ENCODE peak calls at places on chromosomes 12 and 14, in nine cellular contexts. E is upper lobe of right lung; B is esophagus squamous epithelium; X is left lung; U is substantia nigra; H is naive thymus-derived CD4-positive, alpha-beta T cell; G is iPS DF 6.9; Q is uterus; T is sigmoid colon. P is an unnamed sample.

GRCh38 chr14:68894123-68894522 is 85.0 kb downstream of the ACTN1 start:
- DNase-seq in U (no peak), B (no peak), T (peak), H (no peak), G (no peak), Q (peak), X (no peak), E (no peak), P (no peak)

GRCh38 chr14:22737052-22737451 is 29.4 kb upstream of the OXA1L start:
- DNase-seq in X (no peak), E (no peak), B (no peak), Q (no peak), U (no peak), T (no peak), H (no peak), G (no peak), P (no peak)

GRCh38 chr12:42296503-42297109 is 29.3 kb downstream of the ZCRB1 start:
- DNase-seq in T (no peak), E (no peak), X (no peak), Q (no peak), H (no peak), U (no peak), B (no peak), G (peak), P (no peak)

GRCh38 chr14:69464829-69465228 is 19.7 kb upstream of the PLEKHD1 start:
- DNase-seq in G (no peak), U (no peak), H (no peak), T (no peak), E (no peak), Q (no peak), B (no peak), X (no peak), P (no peak)

GRCh38 chr14:20711275-20712069 is 22.9 kb downstream of the ANG start:
- DNase-seq in T (no peak), H (no peak), E (no peak), G (no peak), B (no peak), Q (no peak), U (no peak), X (no peak), P (no peak)

GRCh38 chr14:61385002-61385685 is 63.8 kb downstream of the PRKCH start:
- DNase-seq in X (no peak), T (no peak), G (no peak), U (no peak), B (no peak), E (no peak), Q (no peak), H (peak), P (peak)

GRCh38 chr14:23349156-23349845 is 3.4 kb downstream of the SLC22A17 start:
- DNase-seq in T (no peak), G (no peak), U (no peak), E (no peak), B (no peak), Q (no peak), H (no peak), X (no peak), P (no peak)

GRCh38 chr12:93226356-93226755 is 151.4 kb upstream of the NUDT4 start:
- DNase-seq in Q (no peak), X (no peak), H (no peak), U (no peak), G (no peak), E (no peak), B (no peak), T (no peak), P (no peak)

GRCh38 chr14:61476737-61477410 is 155.5 kb downstream of the PRKCH start:
- DNase-seq in U (no peak), T (peak), G (no peak), E (no peak), B (no peak), H (peak), Q (peak), X (no peak), P (peak)

GRCh38 chr12:53951577-53952334 is 2.9 kb upstream of the HOXC12 start:
- DNase-seq in X (peak), G (no peak), U (no peak), B (no peak), H (no peak), T (no peak), E (peak), Q (peak), P (no peak)

GRCh38 chr14:61812347-61813100 is 50.3 kb downstream of the SNAPC1 start:
- DNase-seq in T (no peak), X (peak), B (no peak), U (no peak), G (no peak), E (no peak), Q (no peak), H (peak), P (peak)

GRCh38 chr12:13373131-13373530 is 176.6 kb downstream of the EMP1 start:
- DNase-seq in G (no peak), T (no peak), B (no peak), X (no peak), Q (no peak), U (no peak), E (no peak), H (no peak), P (no peak)

GRCh38 chr14:29339491-29339890 is 572.9 kb downstream of the FOXG1 start:
- DNase-seq in B (no peak), E (no peak), G (no peak), T (no peak), U (no peak), Q (no peak), X (no peak), H (no peak), P (no peak)

GRCh38 chr12:6691473-6691872 is 2.3 kb upstream of the ZNF384 start:
- DNase-seq in H (no peak), Q (no peak), T (no peak), B (no peak), U (no peak), X (no peak), E (no peak), G (no peak), P (no peak)

GRCh38 chr14:105845725-105846309 is 319.4 kb downstream of the TMEM121 start:
- DNase-seq in Q (no peak), H (no peak), U (no peak), E (no peak), B (no peak), G (no peak), T (no peak), X (peak), P (peak)

GRCh38 chr12:62854024-62854423 is 80.9 kb downstream of the PPM1H start:
- DNase-seq in T (no peak), B (no peak), X (no peak), G (no peak), Q (no peak), U (no peak), E (no peak), H (no peak), P (no peak)

GRCh38 chr12:95248604-95249355 is 31.2 kb downstream of the VEZT start:
- DNase-seq in T (no peak), H (no peak), G (no peak), Q (no peak), B (no peak), X (no peak), U (no peak), E (no peak), P (no peak)

GRCh38 chr12:39329876-39330275 is 113.0 kb downstream of the KIF21A start:
- DNase-seq in E (no peak), Q (no peak), H (no peak), U (no peak), G (no peak), T (no peak), X (no peak), B (no peak), P (no peak)

GRCh38 chr14:96362071-96362964 is 823 bp downstream of the ATG2B start:
- DNase-seq in T (no peak), E (no peak), U (peak), B (no peak), Q (no peak), G (no peak), H (peak), X (peak), P (peak)

GRCh38 chr12:53750812-53751335 is 905 bp downstream of the CISTR start:
- DNase-seq in Q (peak), U (no peak), T (no peak), G (no peak), E (peak), X (no peak), H (no peak), B (no peak), P (no peak)

GRCh38 chr14:90996967-90997366 is 63.5 kb downstream of the RPS6KA5 start:
- DNase-seq in U (no peak), B (no peak), E (no peak), Q (no peak), G (no peak), H (no peak), T (no peak), X (no peak), P (no peak)

GRCh38 chr12:40829738-40830144 is 137.5 kb downstream of the CNTN1 start:
- DNase-seq in E (no peak), B (no peak), X (no peak), U (no peak), Q (no peak), G (no peak), T (no peak), H (no peak), P (no peak)

GRCh38 chr12:119500209-119500608 is 93.4 kb upstream of the TMEM233 start:
- DNase-seq in T (no peak), H (no peak), U (no peak), G (no peak), B (no peak), E (no peak), X (no peak), Q (no peak), P (no peak)

GRCh38 chr12:13179159-13180074 is 17.1 kb upstream of the EMP1 start:
- DNase-seq in X (peak), G (no peak), U (no peak), B (no peak), T (peak), Q (peak), E (peak), H (peak), P (peak)

GRCh38 chr14:100679707-100680438 is 46.8 kb upstream of the DLK1 start:
- DNase-seq in Q (peak), G (no peak), U (no peak), T (peak), X (no peak), E (no peak), H (no peak), B (no peak), P (no peak)

GRCh38 chr14:22099942-22100763 is 426.5 kb upstream of the OR4E1 start:
- DNase-seq in B (no peak), X (no peak), E (no peak), T (peak), H (peak), U (no peak), G (peak), Q (peak), P (peak)

GRCh38 chr12:45464699-45465098 is 248.8 kb downstream of the ANO6 start:
- DNase-seq in E (no peak), T (no peak), Q (no peak), G (no peak), U (no peak), H (no peak), X (no peak), B (no peak), P (no peak)

GRCh38 chr12:96265836-96266235 is 71.7 kb downstream of the ELK3 start:
- DNase-seq in E (no peak), Q (no peak), U (no peak), G (no peak), T (no peak), H (no peak), X (no peak), B (no peak), P (no peak)

GRCh38 chr12:81329088-81329487 is 251.2 kb downstream of the ACSS3 start:
- DNase-seq in U (no peak), G (peak), Q (no peak), E (no peak), X (no peak), T (no peak), H (no peak), B (no peak), P (no peak)

GRCh38 chr14:106491851-106492250 is 965.5 kb downstream of the TMEM121 start:
- DNase-seq in B (no peak), X (peak), G (no peak), U (no peak), E (no peak), Q (no peak), T (no peak), H (no peak), P (no peak)

GRCh38 chr12:630656-631632 is 32.3 kb downstream of the NINJ2 start:
- DNase-seq in U (no peak), T (peak), H (no peak), E (peak), G (no peak), Q (peak), X (peak), B (peak), P (peak)

GRCh38 chr14:65095633-65096205 is 6.6 kb downstream of the MAX start:
- DNase-seq in G (no peak), E (no peak), U (peak), X (no peak), T (peak), B (no peak), H (no peak), Q (peak), P (no peak)

GRCh38 chr12:75437564-75437963 is 43.0 kb upstream of the GLIPR1 start:
- DNase-seq in H (no peak), B (no peak), Q (no peak), U (no peak), T (no peak), X (no peak), E (no peak), G (no peak), P (no peak)

GRCh38 chr14:31492759-31493498 is 5.1 kb upstream of the GPR33 start:
- DNase-seq in X (no peak), U (no peak), H (no peak), G (no peak), Q (no peak), T (no peak), B (no peak), E (no peak), P (no peak)

GRCh38 chr12:75705749-75706719 is 194.6 kb upstream of the KRR1 start:
- DNase-seq in Q (peak), E (no peak), X (no peak), U (no peak), B (no peak), T (peak), H (no peak), G (no peak), P (no peak)

GRCh38 chr12:122889658-122890561 is 6.0 kb downstream of the VPS37B start:
- DNase-seq in E (no peak), Q (no peak), U (no peak), H (no peak), T (no peak), X (no peak), B (no peak), G (no peak), P (no peak)
- H3K27ac ChIP-seq in E (peak), Q (peak), U (no peak), H (peak), T (peak), X (peak), B (peak), G (no peak), P (no peak)

GRCh38 chr12:114480309-114481199 is 74.6 kb upstream of the TBX5 start:
- DNase-seq in B (no peak), U (no peak), E (no peak), H (no peak), G (no peak), X (no peak), Q (no peak), T (no peak), P (no peak)

GRCh38 chr12:114483996-114484395 is 78.1 kb upstream of the TBX5 start:
- DNase-seq in B (no peak), X (no peak), E (no peak), U (no peak), Q (no peak), G (no peak), H (no peak), T (no peak), P (no peak)

GRCh38 chr12:114479831-114480230 is 73.9 kb upstream of the TBX5 start:
- DNase-seq in E (no peak), U (no peak), H (no peak), Q (no peak), X (no peak), G (no peak), T (no peak), B (no peak), P (no peak)

GRCh38 chr12:114478891-114479290 is 72.9 kb upstream of the TBX5 start:
- DNase-seq in X (no peak), U (no peak), H (no peak), E (no peak), G (no peak), Q (no peak), B (no peak), T (no peak), P (no peak)

GRCh38 chr12:114481200-114481535 is 75.2 kb upstream of the TBX5 start:
- DNase-seq in G (no peak), B (no peak), T (no peak), Q (no peak), U (no peak), E (no peak), X (no peak), H (no peak), P (no peak)
- H3K27ac ChIP-seq in G (no peak), B (no peak), T (no peak), Q (no peak), U (no peak), E (peak), X (no peak), H (no peak), P (no peak)

GRCh38 chr14:89990623-89991275 is 35.0 kb downstream of the TDP1 start:
- DNase-seq in H (no peak), X (no peak), B (no peak), T (no peak), U (no peak), Q (no peak), E (no peak), G (no peak), P (no peak)
- H3K27ac ChIP-seq in H (no peak), X (no peak), B (no peak), T (no peak), U (no peak), Q (no peak), E (no peak), G (no peak), P (no peak)

GRCh38 chr14:103057028-103057371 is 349 bp downstream of the CDC42BPB start:
- DNase-seq in G (no peak), X (peak), B (no peak), E (peak), Q (peak), T (peak), H (no peak), U (no peak), P (no peak)

GRCh38 chr14:103056322-103057027 is 874 bp downstream of the CDC42BPB start:
- DNase-seq in U (no peak), Q (peak), E (peak), X (peak), H (no peak), G (no peak), T (peak), B (no peak), P (no peak)

GRCh38 chr14:103055693-103056092 is 1.7 kb downstream of the CDC42BPB start:
- DNase-seq in Q (no peak), G (no peak), E (no peak), U (no peak), X (no peak), H (no peak), T (no peak), B (no peak), P (no peak)

GRCh38 chr14:103058209-103059055 is 1.1 kb upstream of the CDC42BPB start:
- DNase-seq in Q (no peak), T (peak), G (no peak), B (no peak), U (no peak), X (no peak), E (peak), H (no peak), P (no peak)

GRCh38 chr14:103057372-103058208 is at the start of gene CDC42BPB:
- DNase-seq in H (peak), T (peak), G (peak), B (no peak), E (peak), U (peak), Q (peak), X (peak), P (peak)
- H3K27ac ChIP-seq in H (peak), T (peak), G (no peak), B (peak), E (peak), U (peak), Q (peak), X (peak), P (no peak)

P was measured in CD8-positive, alpha-beta T cell.